ENCODE peak calls at places on chromosomes 3 and 15, in four cellular contexts. V, B, M and H are unnamed samples.

GRCh38 chr3:184526158-184526483 is 35.5 kb upstream of the EPHB3 start:
- DNase-seq in B (no peak), M (no peak), V (no peak), H (no peak)

GRCh38 chr3:116408473-116408872 is 36.8 kb downstream of the LSAMP start:
- DNase-seq in V (no peak), B (no peak), M (no peak), H (no peak)

GRCh38 chr15:77901921-77902750 is 175.4 kb downstream of the TBC1D2B start:
- DNase-seq in B (no peak), M (no peak), V (no peak), H (no peak)

GRCh38 chr3:99945328-99945995 is 127.8 kb downstream of the CMSS1 start:
- DNase-seq in B (no peak), V (no peak), M (no peak), H (no peak)

GRCh38 chr15:44541282-44541958 is 4.5 kb downstream of the EIF3J start:
- DNase-seq in M (no peak), B (no peak), V (no peak), H (no peak)

GRCh38 chr3:128950223-128950938 is 43.5 kb downstream of the CFAP92 start:
- DNase-seq in B (peak), V (no peak), M (no peak), H (no peak)

GRCh38 chr3:9088431-9089353 is 125.4 kb upstream of the RAD18 start:
- DNase-seq in M (no peak), B (no peak), V (peak), H (no peak)

GRCh38 chr3:74465652-74466415 is 148.6 kb downstream of the CNTN3 start:
- DNase-seq in M (no peak), V (no peak), B (no peak), H (peak)

GRCh38 chr3:168040624-168041208 is 55.0 kb downstream of the GOLIM4 start:
- DNase-seq in B (peak), M (no peak), V (no peak), H (no peak)

GRCh38 chr15:83846847-83847246 is 192.9 kb downstream of the ADAMTSL3 start:
- DNase-seq in B (no peak), M (no peak), V (no peak), H (no peak)